ENCODE peak calls at places on chromosome 2, in five cellular contexts. L is A549; Q is suprapubic skin; X is activated CD4-positive, alpha-beta T cell treated with anti-CD3 and anti-CD28 coated beads, Interleukin-2, amount 10 ng/mL, durations not matched to agents 7 days and 5 days; F is NCI-H510A treated with DMSO at 0.1 percent for 48 hours. K is an unnamed sample.

GRCh38 chr2:28163627-28164279 is 228.9 kb upstream of the FOSL2 start:
- DNase-seq in X (no peak), F (no peak), Q (no peak), L (no peak), K (no peak)

GRCh38 chr2:134295441-134295840 is 41.6 kb downstream of the MGAT5 start:
- DNase-seq in F (no peak), L (no peak), Q (no peak), X (no peak), K (no peak)

GRCh38 chr2:172200495-172201085 is 97.9 kb upstream of the DLX2 start:
- DNase-seq in L (peak), F (no peak), X (peak), Q (no peak), K (peak)

GRCh38 chr2:122009546-122009945 is 254.1 kb downstream of the TSN start:
- DNase-seq in Q (no peak), X (no peak), L (no peak), F (peak), K (no peak)

GRCh38 chr2:85648619-85649018 is 19.4 kb downstream of the SFTPB start:
- DNase-seq in L (peak), Q (no peak), X (peak), F (peak), K (no peak)

GRCh38 chr2:129160879-129161278 is 818.6 kb upstream of the RAB6C start:
- DNase-seq in X (no peak), F (no peak), Q (no peak), L (no peak), K (no peak)

GRCh38 chr2:7203056-7203467 is 285.9 kb downstream of the RNF144A start:
- DNase-seq in L (peak), X (peak), Q (no peak), F (peak), K (peak)

GRCh38 chr2:39512434-39512935 is 75.4 kb upstream of the MAP4K3 start:
- DNase-seq in Q (no peak), L (no peak), X (no peak), F (no peak), K (no peak)

GRCh38 chr2:88096708-88097107 is 29.1 kb downstream of the SMYD1 start:
- DNase-seq in X (no peak), F (no peak), Q (no peak), L (no peak), K (no peak)

GRCh38 chr2:38178556-38179419 is 102.8 kb upstream of the CYP1B1 start:
- DNase-seq in X (no peak), Q (no peak), F (no peak), L (peak), K (no peak)

GRCh38 chr2:102116675-102117471 is 25.7 kb upstream of the IL1R1 start:
- DNase-seq in X (no peak), L (no peak), F (no peak), Q (no peak), K (no peak)

GRCh38 chr2:83782122-83782521 is 677.0 kb downstream of the SUCLG1 start:
- DNase-seq in X (no peak), Q (no peak), F (no peak), L (peak), K (no peak)

GRCh38 chr2:45177870-45178269 is 168.6 kb upstream of the SIX2 start:
- DNase-seq in Q (no peak), L (peak), F (no peak), X (no peak), K (no peak)

GRCh38 chr2:33810046-33810835 is 211.1 kb upstream of the FAM98A start:
- DNase-seq in X (no peak), F (no peak), Q (no peak), L (no peak), K (no peak)

GRCh38 chr2:209876211-209876610 is 104.6 kb downstream of the UNC80 start:
- DNase-seq in Q (no peak), L (no peak), X (no peak), F (no peak), K (peak)

GRCh38 chr2:15521782-15522181 is 39.4 kb downstream of the NBAS start:
- DNase-seq in L (no peak), X (no peak), Q (no peak), F (no peak), K (peak)

GRCh38 chr2:126655066-126655465 is 892 bp upstream of the GYPC start:
- DNase-seq in X (peak), F (no peak), L (no peak), Q (no peak), K (no peak)

GRCh38 chr2:67453365-67453764 is 56.2 kb downstream of the ETAA1 start:
- DNase-seq in X (no peak), L (no peak), Q (no peak), F (no peak), K (no peak)

GRCh38 chr2:31088516-31089195 is 49.6 kb downstream of the GALNT14 start:
- DNase-seq in X (no peak), Q (no peak), L (no peak), F (no peak), K (no peak)

GRCh38 chr2:231800493-231801091 is 14.3 kb downstream of the COPS7B start:
- DNase-seq in L (peak), F (peak), X (peak), Q (no peak), K (peak)

GRCh38 chr2:109674894-109675534 is 60.9 kb downstream of the SOWAHC start:
- DNase-seq in F (no peak), X (no peak), L (no peak), Q (peak), K (no peak)

GRCh38 chr2:153354406-153354805 is 124.2 kb downstream of the RPRM start:
- DNase-seq in Q (no peak), L (peak), F (no peak), X (no peak), K (no peak)

GRCh38 chr2:33426666-33427231 is 49.7 kb upstream of the RASGRP3 start:
- DNase-seq in X (no peak), F (no peak), Q (no peak), L (peak), K (peak)

GRCh38 chr2:42337356-42337820 is 23.6 kb downstream of the COX7A2L start:
- DNase-seq in X (no peak), L (no peak), Q (no peak), F (no peak), K (no peak)

GRCh38 chr2:160630801-160631590 is 137.4 kb upstream of the RBMS1 start:
- DNase-seq in X (no peak), L (no peak), F (no peak), Q (no peak), K (no peak)

GRCh38 chr2:70711191-70711590 is 56.8 kb downstream of the ADD2 start:
- DNase-seq in L (no peak), X (no peak), Q (no peak), F (no peak), K (no peak)

GRCh38 chr2:118881490-118882129 is 34.2 kb upstream of the EN1 start:
- DNase-seq in Q (no peak), X (peak), F (peak), L (peak), K (peak)